ENCODE peak calls at places on chromosomes 7 and 10, in ten cellular contexts. One of them, this sample, is unnamed.

GRCh38 chr7:108181073-108181985 is 51.2 kb upstream of the LAMB4 start:
- DNase-seq in GM12878: peak; percentile 28
- DNase-seq in glutamatergic neuron: no peak
- DNase-seq in activated gamma-delta T cell treated with Interleukin-2 at 50 U/mL for 16 hours: no peak
- DNase-seq in GM12865: peak; percentile 61
- DNase-seq in NCI-H748 treated with DMSO at 0.1 percent for 48 hours: peak; percentile 50
- DNase-seq in GM03348: peak; percentile 66
- DNase-seq in CD4-positive, CD25-positive, alpha-beta regulatory T cell: peak; percentile 51
- DNase-seq in stimulated activated naive CD4-positive, alpha-beta T cell: no peak
- DNase-seq in AG10803: peak; percentile 58
- DNase-seq in this sample: peak; percentile 64

GRCh38 chr10:110912374-110912773 is 6.6 kb downstream of the BBIP1 start:
- DNase-seq in GM12878: no peak
- DNase-seq in glutamatergic neuron: no peak
- DNase-seq in activated gamma-delta T cell treated with Interleukin-2 at 50 U/mL for 16 hours: no peak
- DNase-seq in GM12865: no peak
- DNase-seq in NCI-H748 treated with DMSO at 0.1 percent for 48 hours: no peak
- DNase-seq in GM03348: peak; percentile 47
- DNase-seq in CD4-positive, CD25-positive, alpha-beta regulatory T cell: no peak
- DNase-seq in stimulated activated naive CD4-positive, alpha-beta T cell: no peak
- DNase-seq in AG10803: peak; percentile 76
- DNase-seq in this sample: peak; percentile 58

GRCh38 chr7:33639552-33640197 is 265.7 kb upstream of the BMPER start:
- DNase-seq in GM12878: no peak
- DNase-seq in glutamatergic neuron: no peak
- DNase-seq in activated gamma-delta T cell treated with Interleukin-2 at 50 U/mL for 16 hours: no peak
- DNase-seq in GM12865: no peak
- DNase-seq in NCI-H748 treated with DMSO at 0.1 percent for 48 hours: no peak
- DNase-seq in GM03348: peak; percentile 68
- DNase-seq in CD4-positive, CD25-positive, alpha-beta regulatory T cell: no peak
- DNase-seq in stimulated activated naive CD4-positive, alpha-beta T cell: no peak
- DNase-seq in AG10803: peak; percentile 94
- DNase-seq in this sample: peak; percentile 10

GRCh38 chr10:110431659-110432058 is 66.0 kb upstream of the DUSP5 start:
- DNase-seq in GM12878: no peak
- DNase-seq in glutamatergic neuron: no peak
- DNase-seq in activated gamma-delta T cell treated with Interleukin-2 at 50 U/mL for 16 hours: no peak
- DNase-seq in GM12865: no peak
- DNase-seq in NCI-H748 treated with DMSO at 0.1 percent for 48 hours: no peak
- DNase-seq in GM03348: no peak
- DNase-seq in CD4-positive, CD25-positive, alpha-beta regulatory T cell: no peak
- DNase-seq in stimulated activated naive CD4-positive, alpha-beta T cell: no peak
- DNase-seq in AG10803: no peak
- DNase-seq in this sample: no peak

GRCh38 chr10:42691361-42692120 is 53.2 kb upstream of the ZNF33B start:
- DNase-seq in GM12878: no peak
- DNase-seq in glutamatergic neuron: no peak
- DNase-seq in activated gamma-delta T cell treated with Interleukin-2 at 50 U/mL for 16 hours: no peak
- DNase-seq in GM12865: no peak
- DNase-seq in NCI-H748 treated with DMSO at 0.1 percent for 48 hours: peak; percentile 91
- DNase-seq in GM03348: no peak
- DNase-seq in CD4-positive, CD25-positive, alpha-beta regulatory T cell: no peak
- DNase-seq in stimulated activated naive CD4-positive, alpha-beta T cell: no peak
- DNase-seq in AG10803: no peak
- DNase-seq in this sample: no peak

GRCh38 chr7:23523486-23524075 is 8.2 kb downstream of the TRA2A start:
- DNase-seq in GM12878: no peak
- DNase-seq in glutamatergic neuron: no peak
- DNase-seq in activated gamma-delta T cell treated with Interleukin-2 at 50 U/mL for 16 hours: no peak
- DNase-seq in GM12865: peak; percentile 39
- DNase-seq in NCI-H748 treated with DMSO at 0.1 percent for 48 hours: no peak
- DNase-seq in GM03348: no peak
- DNase-seq in CD4-positive, CD25-positive, alpha-beta regulatory T cell: no peak
- DNase-seq in stimulated activated naive CD4-positive, alpha-beta T cell: no peak
- DNase-seq in AG10803: no peak
- DNase-seq in this sample: no peak

GRCh38 chr7:1065263-1066260 is 21.2 kb downstream of the GPR146 start:
- DNase-seq in GM12878: no peak
- DNase-seq in glutamatergic neuron: peak; percentile 83
- DNase-seq in activated gamma-delta T cell treated with Interleukin-2 at 50 U/mL for 16 hours: peak; percentile 81
- DNase-seq in GM12865: peak; percentile 83
- DNase-seq in NCI-H748 treated with DMSO at 0.1 percent for 48 hours: peak; percentile 34
- DNase-seq in GM03348: peak; percentile 96
- DNase-seq in CD4-positive, CD25-positive, alpha-beta regulatory T cell: peak; percentile 83
- DNase-seq in stimulated activated naive CD4-positive, alpha-beta T cell: peak; percentile 65
- DNase-seq in AG10803: peak; percentile 62
- DNase-seq in this sample: peak; percentile 62

GRCh38 chr7:110871856-110872255 is 219.1 kb upstream of the LRRN3 start:
- DNase-seq in GM12878: no peak
- DNase-seq in glutamatergic neuron: no peak
- DNase-seq in activated gamma-delta T cell treated with Interleukin-2 at 50 U/mL for 16 hours: no peak
- DNase-seq in GM12865: no peak
- DNase-seq in NCI-H748 treated with DMSO at 0.1 percent for 48 hours: no peak
- DNase-seq in GM03348: no peak
- DNase-seq in CD4-positive, CD25-positive, alpha-beta regulatory T cell: no peak
- DNase-seq in stimulated activated naive CD4-positive, alpha-beta T cell: no peak
- DNase-seq in AG10803: no peak
- DNase-seq in this sample: no peak

GRCh38 chr10:126147866-126148578 is 240.3 kb downstream of the ADAM12 start:
- DNase-seq in GM12878: no peak
- DNase-seq in glutamatergic neuron: peak; percentile 33
- DNase-seq in activated gamma-delta T cell treated with Interleukin-2 at 50 U/mL for 16 hours: no peak
- DNase-seq in GM12865: no peak
- DNase-seq in NCI-H748 treated with DMSO at 0.1 percent for 48 hours: no peak
- DNase-seq in GM03348: peak; percentile 68
- DNase-seq in CD4-positive, CD25-positive, alpha-beta regulatory T cell: no peak
- DNase-seq in stimulated activated naive CD4-positive, alpha-beta T cell: no peak
- DNase-seq in AG10803: peak; percentile 91
- DNase-seq in this sample: peak; percentile 96

GRCh38 chr7:28573059-28573553 is 160.8 kb downstream of the CREB5 start:
- DNase-seq in GM12878: no peak
- DNase-seq in glutamatergic neuron: no peak
- DNase-seq in activated gamma-delta T cell treated with Interleukin-2 at 50 U/mL for 16 hours: no peak
- DNase-seq in GM12865: peak; percentile 48
- DNase-seq in NCI-H748 treated with DMSO at 0.1 percent for 48 hours: peak; percentile 90
- DNase-seq in GM03348: no peak
- DNase-seq in CD4-positive, CD25-positive, alpha-beta regulatory T cell: no peak
- DNase-seq in stimulated activated naive CD4-positive, alpha-beta T cell: no peak
- DNase-seq in AG10803: peak; percentile 12
- DNase-seq in this sample: peak; percentile 35